ENCODE peak calls at places on chromosomes 7 and 10, in eight cellular contexts. One of them, this sample, is unnamed.

GRCh38 chr7:113263749-113264148 is 145.4 kb upstream of the SMIM30 start:
- DNase-seq in breast epithelium: no peak
- DNase-seq in stomach: no peak
- DNase-seq in CD4-positive, alpha-beta T cell: no peak
- DNase-seq in CD8-positive, alpha-beta memory T cell: no peak
- DNase-seq in epithelial cell of esophagus: no peak
- DNase-seq in stimulated activated naive CD8-positive, alpha-beta T cell treated with anti-CD3 and anti-CD28 coated beads, Interleukin-15, amount 100 ng/mL, for 72 hours: no peak
- DNase-seq in activated T-helper 1 cell treated with Interleukin-2 at 50 U/mL for 16 hours: no peak
- DNase-seq in this sample: no peak

GRCh38 chr7:28200598-28200997 is 20.0 kb upstream of the JAZF1 start:
- DNase-seq in CD4-positive, alpha-beta T cell: no peak
- DNase-seq in breast epithelium: no peak
- DNase-seq in stomach: no peak
- DNase-seq in activated T-helper 1 cell treated with Interleukin-2 at 50 U/mL for 16 hours: no peak
- DNase-seq in epithelial cell of esophagus: no peak
- DNase-seq in CD8-positive, alpha-beta memory T cell: no peak
- DNase-seq in stimulated activated naive CD8-positive, alpha-beta T cell treated with anti-CD3 and anti-CD28 coated beads, Interleukin-15, amount 100 ng/mL, for 72 hours: no peak
- DNase-seq in this sample: no peak

GRCh38 chr7:55593515-55594318 is 21.4 kb upstream of the VOPP1 start:
- DNase-seq in activated T-helper 1 cell treated with Interleukin-2 at 50 U/mL for 16 hours: peak; percentile 55
- DNase-seq in stimulated activated naive CD8-positive, alpha-beta T cell treated with anti-CD3 and anti-CD28 coated beads, Interleukin-15, amount 100 ng/mL, for 72 hours: peak; percentile 58
- DNase-seq in epithelial cell of esophagus: peak; percentile 67
- DNase-seq in breast epithelium: peak; percentile 58
- DNase-seq in stomach: peak; percentile 76
- DNase-seq in CD4-positive, alpha-beta T cell: peak; percentile 71
- DNase-seq in CD8-positive, alpha-beta memory T cell: peak; percentile 41
- DNase-seq in this sample: peak; percentile 43

GRCh38 chr7:40213856-40214255 is 79.1 kb downstream of the SUGCT start:
- DNase-seq in CD8-positive, alpha-beta memory T cell: no peak
- DNase-seq in stimulated activated naive CD8-positive, alpha-beta T cell treated with anti-CD3 and anti-CD28 coated beads, Interleukin-15, amount 100 ng/mL, for 72 hours: no peak
- DNase-seq in stomach: no peak
- DNase-seq in breast epithelium: no peak
- DNase-seq in activated T-helper 1 cell treated with Interleukin-2 at 50 U/mL for 16 hours: no peak
- DNase-seq in CD4-positive, alpha-beta T cell: no peak
- DNase-seq in epithelial cell of esophagus: no peak
- DNase-seq in this sample: no peak

GRCh38 chr7:28613262-28613661 is 200.9 kb downstream of the CREB5 start:
- DNase-seq in CD4-positive, alpha-beta T cell: no peak
- DNase-seq in CD8-positive, alpha-beta memory T cell: no peak
- DNase-seq in epithelial cell of esophagus: peak; percentile 37
- DNase-seq in stimulated activated naive CD8-positive, alpha-beta T cell treated with anti-CD3 and anti-CD28 coated beads, Interleukin-15, amount 100 ng/mL, for 72 hours: no peak
- DNase-seq in breast epithelium: no peak
- DNase-seq in activated T-helper 1 cell treated with Interleukin-2 at 50 U/mL for 16 hours: no peak
- DNase-seq in stomach: no peak
- DNase-seq in this sample: no peak

GRCh38 chr10:102235991-102236390 is 5.3 kb downstream of the PITX3 start:
- DNase-seq in epithelial cell of esophagus: no peak
- DNase-seq in CD8-positive, alpha-beta memory T cell: no peak
- DNase-seq in CD4-positive, alpha-beta T cell: no peak
- DNase-seq in stomach: no peak
- DNase-seq in breast epithelium: no peak
- DNase-seq in stimulated activated naive CD8-positive, alpha-beta T cell treated with anti-CD3 and anti-CD28 coated beads, Interleukin-15, amount 100 ng/mL, for 72 hours: no peak
- DNase-seq in activated T-helper 1 cell treated with Interleukin-2 at 50 U/mL for 16 hours: no peak
- DNase-seq in this sample: no peak

GRCh38 chr7:148815612-148816011 is 68.5 kb downstream of the EZH2 start:
- DNase-seq in CD8-positive, alpha-beta memory T cell: no peak
- DNase-seq in stimulated activated naive CD8-positive, alpha-beta T cell treated with anti-CD3 and anti-CD28 coated beads, Interleukin-15, amount 100 ng/mL, for 72 hours: no peak
- DNase-seq in epithelial cell of esophagus: peak; percentile 39
- DNase-seq in CD4-positive, alpha-beta T cell: no peak
- DNase-seq in breast epithelium: no peak
- DNase-seq in stomach: no peak
- DNase-seq in activated T-helper 1 cell treated with Interleukin-2 at 50 U/mL for 16 hours: no peak
- DNase-seq in this sample: no peak

GRCh38 chr10:70457759-70458305 is 16.4 kb upstream of the NODAL start:
- DNase-seq in CD4-positive, alpha-beta T cell: no peak
- DNase-seq in stimulated activated naive CD8-positive, alpha-beta T cell treated with anti-CD3 and anti-CD28 coated beads, Interleukin-15, amount 100 ng/mL, for 72 hours: no peak
- DNase-seq in activated T-helper 1 cell treated with Interleukin-2 at 50 U/mL for 16 hours: no peak
- DNase-seq in CD8-positive, alpha-beta memory T cell: no peak
- DNase-seq in breast epithelium: no peak
- DNase-seq in stomach: no peak
- DNase-seq in epithelial cell of esophagus: no peak
- DNase-seq in this sample: no peak

GRCh38 chr10:60827791-60828488 is 49.7 kb downstream of the CDK1 start:
- DNase-seq in epithelial cell of esophagus: peak; percentile 45
- DNase-seq in CD4-positive, alpha-beta T cell: no peak
- DNase-seq in activated T-helper 1 cell treated with Interleukin-2 at 50 U/mL for 16 hours: no peak
- DNase-seq in breast epithelium: no peak
- DNase-seq in stimulated activated naive CD8-positive, alpha-beta T cell treated with anti-CD3 and anti-CD28 coated beads, Interleukin-15, amount 100 ng/mL, for 72 hours: no peak
- DNase-seq in CD8-positive, alpha-beta memory T cell: no peak
- DNase-seq in stomach: no peak
- DNase-seq in this sample: no peak

GRCh38 chr10:89207801-89208551 is 859 bp upstream of the CH25H start:
- DNase-seq in CD8-positive, alpha-beta memory T cell: peak; percentile 23
- DNase-seq in epithelial cell of esophagus: peak; percentile 8
- DNase-seq in CD4-positive, alpha-beta T cell: no peak
- DNase-seq in breast epithelium: no peak
- DNase-seq in stomach: no peak
- DNase-seq in stimulated activated naive CD8-positive, alpha-beta T cell treated with anti-CD3 and anti-CD28 coated beads, Interleukin-15, amount 100 ng/mL, for 72 hours: no peak
- DNase-seq in activated T-helper 1 cell treated with Interleukin-2 at 50 U/mL for 16 hours: no peak
- DNase-seq in this sample: peak; percentile 20

GRCh38 chr10:36542493-36542892 is 582.9 kb upstream of the ANKRD30A start:
- DNase-seq in stimulated activated naive CD8-positive, alpha-beta T cell treated with anti-CD3 and anti-CD28 coated beads, Interleukin-15, amount 100 ng/mL, for 72 hours: no peak
- DNase-seq in epithelial cell of esophagus: no peak
- DNase-seq in CD4-positive, alpha-beta T cell: no peak
- DNase-seq in CD8-positive, alpha-beta memory T cell: no peak
- DNase-seq in activated T-helper 1 cell treated with Interleukin-2 at 50 U/mL for 16 hours: no peak
- DNase-seq in breast epithelium: no peak
- DNase-seq in stomach: no peak
- DNase-seq in this sample: no peak

GRCh38 chr10:117745301-117745700 is 202.8 kb downstream of the EMX2 start:
- DNase-seq in CD8-positive, alpha-beta memory T cell: no peak
- DNase-seq in activated T-helper 1 cell treated with Interleukin-2 at 50 U/mL for 16 hours: no peak
- DNase-seq in CD4-positive, alpha-beta T cell: no peak
- DNase-seq in stimulated activated naive CD8-positive, alpha-beta T cell treated with anti-CD3 and anti-CD28 coated beads, Interleukin-15, amount 100 ng/mL, for 72 hours: no peak
- DNase-seq in epithelial cell of esophagus: no peak
- DNase-seq in breast epithelium: no peak
- DNase-seq in stomach: no peak
- DNase-seq in this sample: no peak

GRCh38 chr10:104028823-104029527 is 56.7 kb downstream of the COL17A1 start:
- DNase-seq in breast epithelium: no peak
- DNase-seq in stomach: no peak
- DNase-seq in stimulated activated naive CD8-positive, alpha-beta T cell treated with anti-CD3 and anti-CD28 coated beads, Interleukin-15, amount 100 ng/mL, for 72 hours: no peak
- DNase-seq in epithelial cell of esophagus: no peak
- DNase-seq in CD8-positive, alpha-beta memory T cell: no peak
- DNase-seq in activated T-helper 1 cell treated with Interleukin-2 at 50 U/mL for 16 hours: no peak
- DNase-seq in CD4-positive, alpha-beta T cell: no peak
- DNase-seq in this sample: no peak

GRCh38 chr7:24755541-24756416 is 1.5 kb downstream of the GSDME start:
- DNase-seq in stomach: no peak
- DNase-seq in CD8-positive, alpha-beta memory T cell: no peak
- DNase-seq in CD4-positive, alpha-beta T cell: no peak
- DNase-seq in breast epithelium: no peak
- DNase-seq in activated T-helper 1 cell treated with Interleukin-2 at 50 U/mL for 16 hours: no peak
- DNase-seq in epithelial cell of esophagus: peak; percentile 95
- DNase-seq in stimulated activated naive CD8-positive, alpha-beta T cell treated with anti-CD3 and anti-CD28 coated beads, Interleukin-15, amount 100 ng/mL, for 72 hours: peak; percentile 36
- DNase-seq in this sample: peak; percentile 33

GRCh38 chr10:1706256-1706655 is 31.1 kb downstream of the ADARB2 start:
- DNase-seq in breast epithelium: no peak
- DNase-seq in CD8-positive, alpha-beta memory T cell: no peak
- DNase-seq in stimulated activated naive CD8-positive, alpha-beta T cell treated with anti-CD3 and anti-CD28 coated beads, Interleukin-15, amount 100 ng/mL, for 72 hours: no peak
- DNase-seq in CD4-positive, alpha-beta T cell: no peak
- DNase-seq in activated T-helper 1 cell treated with Interleukin-2 at 50 U/mL for 16 hours: no peak
- DNase-seq in epithelial cell of esophagus: no peak
- DNase-seq in stomach: no peak
- DNase-seq in this sample: no peak

This sample was measured in T-helper 2 cell treated with Interferon-gamma antibody and Interleukin-4, amounts not matched to agents 5 μg/mL and 100 μg/mL, for 36 hours.